ENCODE peak calls at places on chromosomes 6 and 20, in ten cellular contexts. One of them, this sample, is unnamed.

GRCh38 chr6:166253277-166254229 is 54.6 kb downstream of the PRR18 start:
- DNase-seq in cardiac muscle cell: no peak
- DNase-seq in heart left ventricle: no peak
- DNase-seq in omental fat pad: no peak
- DNase-seq in endothelial cell: peak; percentile 42
- DNase-seq in CD4-positive, alpha-beta T cell: no peak
- DNase-seq in neural crest cell: peak; percentile 29
- DNase-seq in neural progenitor cell: peak; percentile 80
- DNase-seq in bronchial epithelial cell: no peak
- DNase-seq in AG04450: no peak
- DNase-seq in this sample: no peak

GRCh38 chr6:158481612-158482473 is 78.0 kb upstream of the TMEM181 start:
- DNase-seq in cardiac muscle cell: peak; percentile 48
- DNase-seq in heart left ventricle: no peak
- DNase-seq in omental fat pad: no peak
- DNase-seq in endothelial cell: no peak
- DNase-seq in CD4-positive, alpha-beta T cell: no peak
- DNase-seq in neural crest cell: no peak
- DNase-seq in neural progenitor cell: no peak
- DNase-seq in bronchial epithelial cell: peak; percentile 92
- DNase-seq in AG04450: no peak
- DNase-seq in this sample: no peak

GRCh38 chr20:13494019-13494418 is 144.7 kb downstream of the TASP1 start:
- DNase-seq in cardiac muscle cell: no peak
- DNase-seq in heart left ventricle: no peak
- DNase-seq in omental fat pad: no peak
- DNase-seq in endothelial cell: no peak
- DNase-seq in CD4-positive, alpha-beta T cell: no peak
- DNase-seq in neural crest cell: no peak
- DNase-seq in neural progenitor cell: no peak
- DNase-seq in bronchial epithelial cell: peak; percentile 69
- DNase-seq in AG04450: no peak
- DNase-seq in this sample: no peak

GRCh38 chr6:66198062-66198624 is 491.1 kb upstream of the EYS start:
- DNase-seq in cardiac muscle cell: no peak
- DNase-seq in heart left ventricle: no peak
- DNase-seq in omental fat pad: no peak
- DNase-seq in endothelial cell: no peak
- DNase-seq in CD4-positive, alpha-beta T cell: no peak
- DNase-seq in neural crest cell: peak; percentile 52
- DNase-seq in neural progenitor cell: no peak
- DNase-seq in bronchial epithelial cell: no peak
- DNase-seq in AG04450: no peak
- DNase-seq in this sample: no peak

GRCh38 chr6:167125950-167126349 is 3.1 kb downstream of the CCR6 start:
- DNase-seq in cardiac muscle cell: no peak
- DNase-seq in heart left ventricle: no peak
- DNase-seq in omental fat pad: no peak
- DNase-seq in endothelial cell: no peak
- DNase-seq in CD4-positive, alpha-beta T cell: no peak
- DNase-seq in neural crest cell: no peak
- DNase-seq in neural progenitor cell: no peak
- DNase-seq in bronchial epithelial cell: no peak
- DNase-seq in AG04450: no peak
- DNase-seq in this sample: no peak

GRCh38 chr6:159826968-159827647 is 27.0 kb downstream of the PNLDC1 start:
- DNase-seq in cardiac muscle cell: no peak
- DNase-seq in heart left ventricle: no peak
- DNase-seq in omental fat pad: no peak
- DNase-seq in endothelial cell: no peak
- DNase-seq in CD4-positive, alpha-beta T cell: no peak
- DNase-seq in neural crest cell: no peak
- DNase-seq in neural progenitor cell: no peak
- DNase-seq in bronchial epithelial cell: no peak
- DNase-seq in AG04450: no peak
- DNase-seq in this sample: no peak

GRCh38 chr6:124490123-124490522 is 472.1 kb upstream of the RNF217 start:
- DNase-seq in cardiac muscle cell: no peak
- DNase-seq in heart left ventricle: no peak
- DNase-seq in omental fat pad: no peak
- DNase-seq in endothelial cell: no peak
- DNase-seq in CD4-positive, alpha-beta T cell: no peak
- DNase-seq in neural crest cell: no peak
- DNase-seq in neural progenitor cell: no peak
- DNase-seq in bronchial epithelial cell: peak; percentile 33
- DNase-seq in AG04450: no peak
- DNase-seq in this sample: no peak

GRCh38 chr6:152004036-152004566 is 196.6 kb downstream of the ESR1 start:
- DNase-seq in cardiac muscle cell: no peak
- DNase-seq in heart left ventricle: no peak
- DNase-seq in omental fat pad: no peak
- DNase-seq in endothelial cell: no peak
- DNase-seq in CD4-positive, alpha-beta T cell: no peak
- DNase-seq in neural crest cell: no peak
- DNase-seq in neural progenitor cell: no peak
- DNase-seq in bronchial epithelial cell: no peak
- DNase-seq in AG04450: no peak
- DNase-seq in this sample: no peak

GRCh38 chr6:90369024-90369519 is 72.4 kb upstream of the BACH2 start:
- DNase-seq in cardiac muscle cell: peak; percentile 99
- DNase-seq in heart left ventricle: peak; percentile 68
- DNase-seq in omental fat pad: no peak
- DNase-seq in endothelial cell: no peak
- DNase-seq in CD4-positive, alpha-beta T cell: no peak
- DNase-seq in neural crest cell: no peak
- DNase-seq in neural progenitor cell: peak; percentile 34
- DNase-seq in bronchial epithelial cell: peak; percentile 100
- DNase-seq in AG04450: peak; percentile 100
- DNase-seq in this sample: no peak
- TF ChIP-seq CTCF in cardiac muscle cell: no peak
- TF ChIP-seq CTCF in heart left ventricle: no peak
- TF ChIP-seq CTCF in omental fat pad: no peak
- TF ChIP-seq CTCF in endothelial cell: no peak
- TF ChIP-seq CTCF in CD4-positive, alpha-beta T cell: no peak
- TF ChIP-seq CTCF in neural crest cell: no peak
- TF ChIP-seq CTCF in neural progenitor cell: no peak
- TF ChIP-seq CTCF in bronchial epithelial cell: no peak
- TF ChIP-seq CTCF in AG04450: no peak
- TF ChIP-seq CTCF in this sample: no peak

GRCh38 chr6:20953019-20953418 is 418.8 kb downstream of the CDKAL1 start:
- DNase-seq in cardiac muscle cell: no peak
- DNase-seq in heart left ventricle: no peak
- DNase-seq in omental fat pad: no peak
- DNase-seq in endothelial cell: peak; percentile 15
- DNase-seq in CD4-positive, alpha-beta T cell: no peak
- DNase-seq in neural crest cell: no peak
- DNase-seq in neural progenitor cell: peak; percentile 26
- DNase-seq in bronchial epithelial cell: no peak
- DNase-seq in AG04450: no peak
- DNase-seq in this sample: no peak

GRCh38 chr6:20955751-20956150 is 421.5 kb downstream of the CDKAL1 start:
- DNase-seq in cardiac muscle cell: no peak
- DNase-seq in heart left ventricle: no peak
- DNase-seq in omental fat pad: no peak
- DNase-seq in endothelial cell: no peak
- DNase-seq in CD4-positive, alpha-beta T cell: no peak
- DNase-seq in neural crest cell: no peak
- DNase-seq in neural progenitor cell: no peak
- DNase-seq in bronchial epithelial cell: no peak
- DNase-seq in AG04450: no peak
- DNase-seq in this sample: no peak

GRCh38 chr6:20948531-20948930 is 414.3 kb downstream of the CDKAL1 start:
- DNase-seq in cardiac muscle cell: no peak
- DNase-seq in heart left ventricle: no peak
- DNase-seq in omental fat pad: no peak
- DNase-seq in endothelial cell: no peak
- DNase-seq in CD4-positive, alpha-beta T cell: no peak
- DNase-seq in neural crest cell: no peak
- DNase-seq in neural progenitor cell: no peak
- DNase-seq in bronchial epithelial cell: no peak
- DNase-seq in AG04450: no peak
- DNase-seq in this sample: no peak

GRCh38 chr6:20954325-20954724 is 420.1 kb downstream of the CDKAL1 start:
- DNase-seq in cardiac muscle cell: no peak
- DNase-seq in heart left ventricle: no peak
- DNase-seq in omental fat pad: no peak
- DNase-seq in endothelial cell: no peak
- DNase-seq in CD4-positive, alpha-beta T cell: no peak
- DNase-seq in neural crest cell: no peak
- DNase-seq in neural progenitor cell: no peak
- DNase-seq in bronchial epithelial cell: no peak
- DNase-seq in AG04450: no peak
- DNase-seq in this sample: no peak

DNA sequence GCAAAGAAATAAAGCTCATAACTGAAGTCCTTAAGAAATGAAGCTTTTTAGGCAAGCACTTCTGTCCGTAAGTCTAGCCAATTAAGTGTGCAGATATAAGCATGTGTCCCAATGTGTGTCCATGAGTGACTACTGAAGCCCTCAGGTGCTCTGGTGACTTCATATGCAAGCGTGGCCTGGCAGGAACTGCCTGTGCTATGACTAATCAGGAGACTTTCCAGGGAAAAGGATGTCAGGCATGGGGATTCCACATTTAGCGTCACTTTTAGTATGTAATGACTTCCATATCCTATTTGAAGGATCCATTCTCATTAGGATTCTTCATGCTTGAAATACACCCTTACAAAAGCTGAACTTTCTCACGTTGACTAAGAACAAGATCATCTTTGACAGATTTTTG is 418.3 kb downstream of the CDKAL1 start:
- DNase-seq in cardiac muscle cell: peak; percentile 49
- DNase-seq in heart left ventricle: peak; percentile 14
- DNase-seq in omental fat pad: no peak
- DNase-seq in endothelial cell: peak; percentile 4
- DNase-seq in CD4-positive, alpha-beta T cell: no peak
- DNase-seq in neural crest cell: no peak
- DNase-seq in neural progenitor cell: no peak
- DNase-seq in bronchial epithelial cell: peak; percentile 92
- DNase-seq in AG04450: peak; percentile 7
- DNase-seq in this sample: no peak
- TF ChIP-seq CTCF in cardiac muscle cell: no peak
- TF ChIP-seq CTCF in heart left ventricle: no peak
- TF ChIP-seq CTCF in omental fat pad: no peak
- TF ChIP-seq CTCF in endothelial cell: no peak
- TF ChIP-seq CTCF in CD4-positive, alpha-beta T cell: no peak
- TF ChIP-seq CTCF in neural crest cell: no peak
- TF ChIP-seq CTCF in neural progenitor cell: no peak
- TF ChIP-seq CTCF in bronchial epithelial cell: no peak
- TF ChIP-seq CTCF in AG04450: no peak
- TF ChIP-seq CTCF in this sample: no peak

DNA sequence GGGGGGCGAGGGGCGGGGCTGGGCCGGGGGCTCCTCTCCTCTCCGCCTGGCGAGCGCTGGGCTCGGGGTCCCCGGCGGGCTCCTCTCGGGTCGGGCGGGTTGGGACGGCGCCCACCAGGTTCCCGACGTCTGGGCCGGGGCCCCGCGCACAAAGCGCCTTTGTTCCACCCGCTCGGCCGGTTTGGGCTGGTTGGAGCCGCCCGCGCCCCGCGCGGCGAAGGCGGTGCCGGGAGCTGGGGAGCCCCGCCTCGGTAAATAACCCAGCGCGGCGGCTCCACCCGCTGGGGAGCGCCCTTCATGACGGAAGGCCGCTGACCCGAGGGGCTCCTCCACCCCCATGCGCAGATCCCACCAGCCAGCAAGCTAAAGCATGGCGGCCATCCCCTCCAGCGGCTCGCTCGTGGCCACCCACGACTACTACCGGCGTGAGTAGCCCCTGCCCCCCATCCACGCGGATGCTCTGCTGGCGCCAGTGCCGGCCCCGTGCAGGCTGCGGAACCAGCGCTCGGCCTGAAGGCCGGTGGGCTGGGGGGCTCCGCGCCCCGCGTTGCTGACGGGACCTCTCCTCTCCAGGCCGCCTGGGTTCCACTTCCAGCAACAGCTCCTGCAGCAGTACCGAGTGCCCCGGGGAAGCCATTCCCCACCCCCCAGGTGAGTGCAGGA is 505 bp downstream of the PPDPF start:
- DNase-seq in cardiac muscle cell: peak; percentile 77
- DNase-seq in heart left ventricle: peak; percentile 71
- DNase-seq in omental fat pad: no peak
- DNase-seq in endothelial cell: peak; percentile 65
- DNase-seq in CD4-positive, alpha-beta T cell: peak; percentile 76
- DNase-seq in neural crest cell: peak; percentile 57
- DNase-seq in neural progenitor cell: peak; percentile 91
- DNase-seq in bronchial epithelial cell: peak; percentile 44
- DNase-seq in AG04450: no peak
- DNase-seq in this sample: peak; percentile 67
- TF ChIP-seq CTCF in cardiac muscle cell: peak; percentile 4
- TF ChIP-seq CTCF in heart left ventricle: no peak
- TF ChIP-seq CTCF in omental fat pad: no peak
- TF ChIP-seq CTCF in endothelial cell: no peak
- TF ChIP-seq CTCF in CD4-positive, alpha-beta T cell: no peak
- TF ChIP-seq CTCF in neural crest cell: peak; percentile 20
- TF ChIP-seq CTCF in neural progenitor cell: peak; percentile 7
- TF ChIP-seq CTCF in bronchial epithelial cell: peak; percentile 10
- TF ChIP-seq CTCF in AG04450: no peak
- TF ChIP-seq CTCF in this sample: no peak

GRCh38 chr6:37139223-37139962 is 30.6 kb upstream of the PIM1 start:
- DNase-seq in cardiac muscle cell: peak; percentile 56
- DNase-seq in heart left ventricle: no peak
- DNase-seq in omental fat pad: no peak
- DNase-seq in endothelial cell: no peak
- DNase-seq in CD4-positive, alpha-beta T cell: no peak
- DNase-seq in neural crest cell: no peak
- DNase-seq in neural progenitor cell: no peak
- DNase-seq in bronchial epithelial cell: no peak
- DNase-seq in AG04450: no peak
- DNase-seq in this sample: no peak

GRCh38 chr6:37137201-37137880 is 32.6 kb upstream of the PIM1 start:
- DNase-seq in cardiac muscle cell: peak; percentile 98
- DNase-seq in heart left ventricle: no peak
- DNase-seq in omental fat pad: no peak
- DNase-seq in endothelial cell: peak; percentile 23
- DNase-seq in CD4-positive, alpha-beta T cell: no peak
- DNase-seq in neural crest cell: peak; percentile 20
- DNase-seq in neural progenitor cell: peak; percentile 93
- DNase-seq in bronchial epithelial cell: peak; percentile 99
- DNase-seq in AG04450: peak; percentile 93
- DNase-seq in this sample: no peak

GRCh38 chr6:37136821-37137200 is 33.1 kb upstream of the PIM1 start:
- DNase-seq in cardiac muscle cell: no peak
- DNase-seq in heart left ventricle: no peak
- DNase-seq in omental fat pad: no peak
- DNase-seq in endothelial cell: no peak
- DNase-seq in CD4-positive, alpha-beta T cell: no peak
- DNase-seq in neural crest cell: no peak
- DNase-seq in neural progenitor cell: no peak
- DNase-seq in bronchial epithelial cell: no peak
- DNase-seq in AG04450: no peak
- DNase-seq in this sample: no peak

GRCh38 chr6:37135835-37136694 is 33.9 kb upstream of the PIM1 start:
- DNase-seq in cardiac muscle cell: peak; percentile 72
- DNase-seq in heart left ventricle: no peak
- DNase-seq in omental fat pad: no peak
- DNase-seq in endothelial cell: no peak
- DNase-seq in CD4-positive, alpha-beta T cell: no peak
- DNase-seq in neural crest cell: no peak
- DNase-seq in neural progenitor cell: no peak
- DNase-seq in bronchial epithelial cell: peak; percentile 91
- DNase-seq in AG04450: no peak
- DNase-seq in this sample: no peak

DNA sequence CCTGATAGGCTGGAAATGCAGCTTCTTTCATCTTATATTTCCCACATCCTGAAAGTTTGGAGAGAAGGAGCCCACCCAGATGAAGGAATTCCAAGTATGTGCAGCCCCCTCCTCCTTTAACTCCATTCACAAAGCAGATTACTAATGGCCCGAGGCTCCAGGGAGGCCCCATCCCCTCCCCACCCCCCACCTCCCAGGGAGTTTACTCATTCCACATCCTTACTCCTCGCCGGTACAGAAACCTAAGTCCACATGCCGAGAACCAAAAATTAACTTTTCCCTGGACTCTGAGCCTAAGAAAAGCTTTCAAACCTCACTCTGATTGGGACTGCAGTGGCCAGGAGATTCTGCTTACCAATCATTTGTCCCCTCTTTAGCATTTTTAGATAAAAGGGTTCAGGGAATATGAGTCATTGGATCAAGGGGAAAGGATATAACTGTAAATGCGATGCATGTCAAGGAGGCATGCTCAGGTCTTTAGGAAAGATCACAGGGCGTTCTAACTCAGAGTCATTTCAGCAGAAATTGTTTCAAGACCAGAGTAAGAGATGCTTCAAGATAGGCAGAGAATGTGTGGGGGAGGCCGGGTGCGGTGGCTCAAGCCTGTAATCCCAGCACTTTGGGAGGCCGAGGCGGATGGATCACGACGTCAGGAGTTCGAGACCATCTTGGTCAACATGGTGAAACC is 31.9 kb upstream of the PIM1 start:
- DNase-seq in cardiac muscle cell: peak; percentile 95
- DNase-seq in heart left ventricle: no peak
- DNase-seq in omental fat pad: no peak
- DNase-seq in endothelial cell: peak; percentile 52
- DNase-seq in CD4-positive, alpha-beta T cell: no peak
- DNase-seq in neural crest cell: no peak
- DNase-seq in neural progenitor cell: no peak
- DNase-seq in bronchial epithelial cell: peak; percentile 64
- DNase-seq in AG04450: peak; percentile 45
- DNase-seq in this sample: no peak
- TF ChIP-seq CTCF in cardiac muscle cell: no peak
- TF ChIP-seq CTCF in heart left ventricle: no peak
- TF ChIP-seq CTCF in omental fat pad: no peak
- TF ChIP-seq CTCF in endothelial cell: no peak
- TF ChIP-seq CTCF in CD4-positive, alpha-beta T cell: no peak
- TF ChIP-seq CTCF in neural crest cell: no peak
- TF ChIP-seq CTCF in neural progenitor cell: no peak
- TF ChIP-seq CTCF in bronchial epithelial cell: no peak
- TF ChIP-seq CTCF in AG04450: no peak
- TF ChIP-seq CTCF in this sample: no peak